ENCODE peak calls at places on chromosomes 4 and X, in five cellular contexts. One of them, this sample, is unnamed.

GRCh38 chr4:174669278-174669677 is 147.0 kb upstream of the HPGD start:
- DNase-seq in kidney epithelial cell: peak; percentile 70
- DNase-seq in GM23338: no peak
- DNase-seq in prostate gland: no peak
- DNase-seq in BE2C: no peak
- DNase-seq in this sample: no peak

GRCh38 chrX:50100188-50100587 is 100.6 kb downstream of the AKAP4 start:
- DNase-seq in kidney epithelial cell: no peak
- DNase-seq in GM23338: peak; percentile 51
- DNase-seq in prostate gland: no peak
- DNase-seq in BE2C: peak; percentile 44
- DNase-seq in this sample: peak; percentile 8

GRCh38 chrX:44428989-44429627 is 85.6 kb upstream of the EFHC2 start:
- DNase-seq in kidney epithelial cell: no peak
- DNase-seq in GM23338: no peak
- DNase-seq in prostate gland: no peak
- DNase-seq in BE2C: no peak
- DNase-seq in this sample: no peak

GRCh38 chr4:43456383-43456782 is 563.9 kb downstream of the GRXCR1 start:
- DNase-seq in kidney epithelial cell: peak; percentile 37
- DNase-seq in GM23338: no peak
- DNase-seq in prostate gland: no peak
- DNase-seq in BE2C: no peak
- DNase-seq in this sample: no peak

GRCh38 chr4:11105715-11106114 is 323.0 kb downstream of the HS3ST1 start:
- DNase-seq in kidney epithelial cell: no peak
- DNase-seq in GM23338: no peak
- DNase-seq in prostate gland: no peak
- DNase-seq in BE2C: no peak
- DNase-seq in this sample: no peak

GRCh38 chr4:186587416-186588018 is 32.1 kb upstream of the MTNR1A start:
- DNase-seq in kidney epithelial cell: no peak
- DNase-seq in GM23338: peak; percentile 75
- DNase-seq in prostate gland: peak; percentile 68
- DNase-seq in BE2C: peak; percentile 73
- DNase-seq in this sample: peak; percentile 78

GRCh38 chr4:152115794-152116193 is 355.0 kb upstream of the GATB start:
- DNase-seq in kidney epithelial cell: no peak
- DNase-seq in GM23338: no peak
- DNase-seq in prostate gland: no peak
- DNase-seq in BE2C: no peak
- DNase-seq in this sample: no peak

GRCh38 chr4:26005764-26006163 is 91.7 kb downstream of the SMIM20 start:
- DNase-seq in kidney epithelial cell: no peak
- DNase-seq in GM23338: no peak
- DNase-seq in prostate gland: no peak
- DNase-seq in BE2C: no peak
- DNase-seq in this sample: no peak

GRCh38 chr4:78379991-78380739 is 171.4 kb upstream of the ANXA3 start:
- DNase-seq in kidney epithelial cell: peak; percentile 26
- DNase-seq in GM23338: no peak
- DNase-seq in prostate gland: no peak
- DNase-seq in BE2C: no peak
- DNase-seq in this sample: no peak

GRCh38 chr4:168607215-168607614 is 110.4 kb downstream of the PALLD start:
- DNase-seq in kidney epithelial cell: no peak
- DNase-seq in GM23338: no peak
- DNase-seq in prostate gland: no peak
- DNase-seq in BE2C: no peak
- DNase-seq in this sample: no peak

GRCh38 chr4:39025552-39026085 is 6.6 kb downstream of the TMEM156 start:
- DNase-seq in kidney epithelial cell: no peak
- DNase-seq in GM23338: no peak
- DNase-seq in prostate gland: no peak
- DNase-seq in BE2C: no peak
- DNase-seq in this sample: no peak

GRCh38 chrX:72316408-72317079 is 10.8 kb upstream of the CITED1 start:
- DNase-seq in kidney epithelial cell: no peak
- DNase-seq in GM23338: peak; percentile 40
- DNase-seq in prostate gland: no peak
- DNase-seq in BE2C: no peak
- DNase-seq in this sample: no peak

GRCh38 chr4:113499696-113500095 is 261.8 kb downstream of the CAMK2D start:
- DNase-seq in kidney epithelial cell: peak; percentile 39
- DNase-seq in GM23338: no peak
- DNase-seq in prostate gland: no peak
- DNase-seq in BE2C: no peak
- DNase-seq in this sample: no peak

GRCh38 chrX:9845574-9845948 is 59.3 kb downstream of the SHROOM2 start:
- DNase-seq in kidney epithelial cell: no peak
- DNase-seq in GM23338: no peak
- DNase-seq in prostate gland: no peak
- DNase-seq in BE2C: no peak
- DNase-seq in this sample: no peak

GRCh38 chr4:53908661-53909078 is 155.7 kb downstream of the CHIC2 start:
- DNase-seq in kidney epithelial cell: peak; percentile 41
- DNase-seq in GM23338: peak; percentile 69
- DNase-seq in prostate gland: peak; percentile 46
- DNase-seq in BE2C: peak; percentile 36
- DNase-seq in this sample: no peak

GRCh38 chr4:94545296-94545695 is 93.6 kb downstream of the PDLIM5 start:
- DNase-seq in kidney epithelial cell: no peak
- DNase-seq in GM23338: no peak
- DNase-seq in prostate gland: no peak
- DNase-seq in BE2C: no peak
- DNase-seq in this sample: no peak

GRCh38 chrX:43969504-43970501 is 3.4 kb downstream of the NDP start:
- DNase-seq in kidney epithelial cell: no peak
- DNase-seq in GM23338: peak; percentile 17
- DNase-seq in prostate gland: no peak
- DNase-seq in BE2C: no peak
- DNase-seq in this sample: no peak

GRCh38 chr4:30776921-30777415 is 56.8 kb downstream of the PCDH7 start:
- DNase-seq in kidney epithelial cell: no peak
- DNase-seq in GM23338: peak; percentile 22
- DNase-seq in prostate gland: no peak
- DNase-seq in BE2C: no peak
- DNase-seq in this sample: no peak
- TF ChIP-seq CTCF in kidney epithelial cell: no peak
- TF ChIP-seq CTCF in GM23338: no peak
- TF ChIP-seq CTCF in prostate gland: no peak
- TF ChIP-seq CTCF in BE2C: no peak
- TF ChIP-seq CTCF in this sample: no peak

GRCh38 chrX:128992107-128992971 is 531.0 kb downstream of the SMARCA1 start:
- DNase-seq in kidney epithelial cell: no peak
- DNase-seq in GM23338: peak; percentile 38
- DNase-seq in prostate gland: no peak
- DNase-seq in BE2C: peak; percentile 2
- DNase-seq in this sample: no peak
- TF ChIP-seq CTCF in kidney epithelial cell: no peak
- TF ChIP-seq CTCF in GM23338: peak; percentile 46
- TF ChIP-seq CTCF in prostate gland: no peak
- TF ChIP-seq CTCF in BE2C: peak; percentile 24
- TF ChIP-seq CTCF in this sample: no peak

DNA sequence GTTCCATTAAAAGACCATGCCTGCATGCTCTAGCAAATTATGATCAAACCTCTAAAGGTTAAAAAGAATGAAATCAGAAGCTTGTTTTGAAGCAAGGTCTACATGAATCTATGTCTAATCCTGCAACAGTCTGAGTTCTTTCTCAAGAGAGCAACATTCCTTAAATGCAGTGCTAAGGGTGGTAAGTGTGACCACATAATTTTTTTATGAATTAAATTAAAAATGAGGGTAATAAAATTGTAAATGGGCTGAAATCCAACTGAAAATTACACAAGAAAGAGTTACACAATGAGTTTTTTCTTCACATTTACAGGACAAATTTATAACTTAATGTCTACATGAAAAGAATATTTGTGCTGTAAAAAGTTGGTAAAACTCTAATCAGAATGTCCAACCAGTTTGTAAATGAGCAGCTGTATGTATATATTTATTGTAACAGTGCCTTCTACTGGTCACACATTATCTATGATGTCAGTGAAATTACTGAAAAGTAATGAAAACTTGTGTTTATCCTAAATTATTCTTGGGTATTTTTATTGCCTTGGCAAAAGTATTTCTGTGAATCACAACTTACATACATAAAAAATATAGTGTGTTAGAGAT is 336.3 kb upstream of the PITX2 start:
- DNase-seq in kidney epithelial cell: no peak
- DNase-seq in GM23338: no peak
- DNase-seq in prostate gland: no peak
- DNase-seq in BE2C: no peak
- DNase-seq in this sample: no peak
- TF ChIP-seq CTCF in kidney epithelial cell: peak; percentile 29
- TF ChIP-seq CTCF in GM23338: peak; percentile 52
- TF ChIP-seq CTCF in prostate gland: no peak
- TF ChIP-seq CTCF in BE2C: peak; percentile 22
- TF ChIP-seq CTCF in this sample: no peak

DNA sequence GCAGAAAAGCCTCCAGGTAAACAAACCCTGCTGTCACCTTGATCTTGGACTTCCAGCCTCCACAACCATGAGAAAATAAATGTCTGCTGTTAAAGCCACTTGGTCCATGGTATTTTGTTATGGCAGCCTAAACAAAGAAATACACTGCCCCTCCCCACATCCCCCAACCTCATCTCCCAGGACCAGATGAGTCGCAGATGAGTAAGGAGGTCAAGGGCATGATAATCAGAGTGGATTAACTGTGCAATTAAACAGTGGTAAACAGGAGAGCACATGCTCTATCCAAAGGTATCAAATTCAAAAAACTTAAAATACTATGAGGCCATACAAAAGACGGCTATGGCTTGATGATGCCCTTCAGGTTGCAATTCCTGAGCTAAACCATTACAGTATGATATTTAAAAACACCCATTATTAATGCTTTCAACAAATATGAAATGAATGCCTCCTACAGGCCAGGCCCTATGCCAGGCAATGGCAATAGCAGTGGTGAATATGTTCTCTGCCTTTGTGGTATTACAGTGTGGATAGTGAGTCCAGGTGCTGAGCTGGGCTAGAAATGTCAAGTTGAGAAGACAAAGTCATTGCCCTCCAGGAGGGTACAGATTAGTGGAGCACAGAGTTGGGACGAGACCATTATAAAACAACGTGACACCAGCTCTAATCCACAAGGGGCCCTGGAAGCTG is 82.1 kb downstream of the RBM47 start:
- DNase-seq in kidney epithelial cell: no peak
- DNase-seq in GM23338: no peak
- DNase-seq in prostate gland: no peak
- DNase-seq in BE2C: no peak
- DNase-seq in this sample: no peak
- TF ChIP-seq CTCF in kidney epithelial cell: no peak
- TF ChIP-seq CTCF in GM23338: no peak
- TF ChIP-seq CTCF in prostate gland: no peak
- TF ChIP-seq CTCF in BE2C: no peak
- TF ChIP-seq CTCF in this sample: no peak

GRCh38 chrX:125710403-125711062 is 390.9 kb downstream of the TEX13C start:
- DNase-seq in kidney epithelial cell: no peak
- DNase-seq in GM23338: no peak
- DNase-seq in prostate gland: no peak
- DNase-seq in BE2C: no peak
- DNase-seq in this sample: no peak

GRCh38 chrX:125711103-125711502 is 391.4 kb downstream of the TEX13C start:
- DNase-seq in kidney epithelial cell: no peak
- DNase-seq in GM23338: no peak
- DNase-seq in prostate gland: no peak
- DNase-seq in BE2C: no peak
- DNase-seq in this sample: no peak

GRCh38 chrX:125709074-125709473 is 389.4 kb downstream of the TEX13C start:
- DNase-seq in kidney epithelial cell: no peak
- DNase-seq in GM23338: no peak
- DNase-seq in prostate gland: no peak
- DNase-seq in BE2C: no peak
- DNase-seq in this sample: no peak

GRCh38 chrX:125709532-125709931 is 389.9 kb downstream of the TEX13C start:
- DNase-seq in kidney epithelial cell: no peak
- DNase-seq in GM23338: no peak
- DNase-seq in prostate gland: no peak
- DNase-seq in BE2C: no peak
- DNase-seq in this sample: no peak

DNA sequence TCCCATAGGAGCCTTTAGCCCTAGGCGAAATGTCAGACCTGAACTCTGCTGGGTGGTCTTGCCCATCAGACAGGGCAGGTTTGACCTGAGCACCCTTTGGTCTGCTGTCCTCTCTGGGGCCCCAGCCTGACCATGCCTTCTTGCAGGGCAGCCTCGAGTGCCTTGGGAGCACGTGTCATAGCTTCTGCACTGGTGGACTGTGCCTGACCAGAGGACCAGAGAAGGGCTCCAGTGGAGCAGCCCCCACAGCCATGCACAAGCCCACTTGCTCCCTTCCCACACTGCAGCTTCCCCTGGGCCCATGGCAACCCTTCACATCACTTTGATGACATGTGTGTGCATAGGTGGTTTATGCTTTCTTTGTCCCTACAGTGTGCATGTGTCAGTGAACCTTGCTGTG is 394.0 kb downstream of the TEX13C start:
- DNase-seq in kidney epithelial cell: no peak
- DNase-seq in GM23338: no peak
- DNase-seq in prostate gland: no peak
- DNase-seq in BE2C: no peak
- DNase-seq in this sample: no peak
- TF ChIP-seq CTCF in kidney epithelial cell: no peak
- TF ChIP-seq CTCF in GM23338: no peak
- TF ChIP-seq CTCF in prostate gland: no peak
- TF ChIP-seq CTCF in BE2C: no peak
- TF ChIP-seq CTCF in this sample: no peak

GRCh38 chrX:85112270-85112669 is 108.6 kb downstream of the APOOL start:
- DNase-seq in kidney epithelial cell: no peak
- DNase-seq in GM23338: no peak
- DNase-seq in prostate gland: no peak
- DNase-seq in BE2C: no peak
- DNase-seq in this sample: no peak

GRCh38 chrX:85107407-85107806 is 103.7 kb downstream of the APOOL start:
- DNase-seq in kidney epithelial cell: no peak
- DNase-seq in GM23338: no peak
- DNase-seq in prostate gland: no peak
- DNase-seq in BE2C: peak; percentile 5
- DNase-seq in this sample: no peak

GRCh38 chrX:85108165-85108564 is 104.5 kb downstream of the APOOL start:
- DNase-seq in kidney epithelial cell: no peak
- DNase-seq in GM23338: no peak
- DNase-seq in prostate gland: no peak
- DNase-seq in BE2C: no peak
- DNase-seq in this sample: no peak

GRCh38 chrX:85111347-85111746 is 107.7 kb downstream of the APOOL start:
- DNase-seq in kidney epithelial cell: no peak
- DNase-seq in GM23338: peak; percentile 8
- DNase-seq in prostate gland: no peak
- DNase-seq in BE2C: no peak
- DNase-seq in this sample: no peak

GRCh38 chrX:85109235-85109634 is 105.6 kb downstream of the APOOL start:
- DNase-seq in kidney epithelial cell: no peak
- DNase-seq in GM23338: peak; percentile 62
- DNase-seq in prostate gland: no peak
- DNase-seq in BE2C: peak; percentile 53
- DNase-seq in this sample: peak; percentile 40
- TF ChIP-seq CTCF in kidney epithelial cell: peak; percentile 44
- TF ChIP-seq CTCF in GM23338: peak; percentile 61
- TF ChIP-seq CTCF in prostate gland: no peak
- TF ChIP-seq CTCF in BE2C: peak; percentile 62
- TF ChIP-seq CTCF in this sample: peak; percentile 44